ENCODE peak calls at places on chromosomes 6 and 20, in seven cellular contexts. G is thoracic aorta, K is NCI-H2081 treated with DMSO at 0.1 percent for 48 hours, Z is iris pigment epithelial cell, D is NCI-H82, R is Right ventricle myocardium superior, F is glutamatergic neuron. V is an unnamed sample.

GRCh38 chr6:42142118-42142835 is at the start of gene C6orf132:
- DNase-seq in G (no peak), K (no peak), Z (peak), D (no peak), R (peak), F (peak), V (no peak)

GRCh38 chr6:45504947-45505346 is 127.2 kb upstream of the SUPT3H start:
- DNase-seq in G (no peak), K (no peak), Z (peak), D (no peak), R (no peak), F (peak), V (peak)

GRCh38 chr20:9179867-9180266 is 111.0 kb downstream of the PLCB4 start:
- DNase-seq in G (no peak), K (no peak), Z (peak), D (no peak), R (no peak), F (no peak), V (no peak)

GRCh38 chr6:123288649-123289048 is 292.6 kb downstream of the CLVS2 start:
- DNase-seq in G (no peak), K (no peak), Z (no peak), D (no peak), R (no peak), F (no peak), V (no peak)

GRCh38 chr20:61405007-61405406 is 152.9 kb downstream of the CDH4 start:
- DNase-seq in G (no peak), K (no peak), Z (no peak), D (no peak), R (no peak), F (no peak), V (no peak)

GRCh38 chr20:23340524-23340923 is 10.1 kb upstream of the NXT1 start:
- DNase-seq in G (peak), K (no peak), Z (peak), D (peak), R (peak), F (peak), V (peak)

GRCh38 chr6:10478187-10479040 is 42.7 kb upstream of the GCNT2 start:
- DNase-seq in G (no peak), K (no peak), Z (peak), D (peak), R (no peak), F (no peak), V (peak)

GRCh38 chr6:125988280-125988679 is 1.9 kb downstream of the TRMT11 start:
- DNase-seq in G (no peak), K (no peak), Z (no peak), D (peak), R (no peak), F (no peak), V (no peak)

GRCh38 chr6:151160869-151161268 is 78.9 kb upstream of the AKAP12 start:
- DNase-seq in G (no peak), K (no peak), Z (peak), D (no peak), R (no peak), F (peak), V (no peak)

GRCh38 chr6:69584913-69585729 is 211.7 kb downstream of the LMBRD1 start:
- DNase-seq in G (no peak), K (no peak), Z (no peak), D (peak), R (no peak), F (no peak), V (peak)

GRCh38 chr6:142692942-142693341 is 252.0 kb downstream of the HIVEP2 start:
- DNase-seq in G (peak), K (no peak), Z (peak), D (peak), R (peak), F (peak), V (peak)

GRCh38 chr6:586553-586952 is 70.3 kb downstream of the HUS1B start:
- DNase-seq in G (no peak), K (no peak), Z (no peak), D (no peak), R (no peak), F (no peak), V (no peak)

GRCh38 chr6:118509009-118509617 is 39.0 kb upstream of the PLN start:
- DNase-seq in G (no peak), K (no peak), Z (peak), D (peak), R (no peak), F (peak), V (peak)

GRCh38 chr6:116928667-116929066 is 51.6 kb downstream of the RFX6 start:
- DNase-seq in G (no peak), K (no peak), Z (no peak), D (no peak), R (no peak), F (no peak), V (no peak)

GRCh38 chr6:164412566-164412965 is 896.8 kb downstream of the C6orf118 start:
- DNase-seq in G (no peak), K (no peak), Z (no peak), D (no peak), R (no peak), F (no peak), V (no peak)

GRCh38 chr20:2102585-2103453 is 1.2 kb downstream of the STK35 start:
- DNase-seq in G (peak), K (no peak), Z (peak), D (peak), R (peak), F (peak), V (peak)

GRCh38 chr6:83860347-83860731 is 850 bp downstream of the CYB5R4 start:
- DNase-seq in G (no peak), K (no peak), Z (no peak), D (no peak), R (no peak), F (no peak), V (no peak)

GRCh38 chr6:41785689-41786450 is 1.6 kb upstream of the TOMM6 start:
- DNase-seq in G (no peak), K (no peak), Z (peak), D (peak), R (peak), F (no peak), V (peak)

GRCh38 chr6:70663881-70664466 is 3.7 kb upstream of the SMAP1 start:
- DNase-seq in G (no peak), K (no peak), Z (no peak), D (peak), R (no peak), F (no peak), V (peak)

GRCh38 chr6:44122821-44123220 is 4.4 kb downstream of the MRPL14 start:
- DNase-seq in G (no peak), K (no peak), Z (peak), D (no peak), R (no peak), F (no peak), V (no peak)

GRCh38 chr6:125314019-125314581 is 12.3 kb upstream of the HDDC2 start:
- DNase-seq in G (peak), K (no peak), Z (peak), D (peak), R (peak), F (peak), V (peak)

GRCh38 chr6:3876866-3877265 is 27.7 kb downstream of the FAM50B start:
- DNase-seq in G (no peak), K (no peak), Z (no peak), D (no peak), R (no peak), F (no peak), V (no peak)

GRCh38 chr6:15017251-15017650 is 228.6 kb upstream of the JARID2 start:
- DNase-seq in G (no peak), K (no peak), Z (peak), D (peak), R (peak), F (no peak), V (no peak)

GRCh38 chr6:82506526-82506925 is 142.9 kb downstream of the TPBG start:
- DNase-seq in G (no peak), K (no peak), Z (no peak), D (no peak), R (no peak), F (no peak), V (no peak)

GRCh38 chr6:127518212-127518709 is 874 bp downstream of the MTCL3 start:
- DNase-seq in G (no peak), K (no peak), Z (no peak), D (peak), R (no peak), F (peak), V (peak)

GRCh38 chr6:115891704-115892225 is 168.9 kb downstream of the FRK start:
- DNase-seq in G (no peak), K (no peak), Z (no peak), D (no peak), R (no peak), F (no peak), V (no peak)

GRCh38 chr6:169999367-169999766 is 247.9 kb downstream of the ERMARD start:
- DNase-seq in G (no peak), K (no peak), Z (no peak), D (no peak), R (no peak), F (no peak), V (no peak)

GRCh38 chr20:11457476-11457875 is 460.2 kb upstream of the BTBD3 start:
- DNase-seq in G (no peak), K (no peak), Z (peak), D (no peak), R (no peak), F (no peak), V (no peak)

GRCh38 chr6:145332001-145332400 is 403.3 kb downstream of the EPM2A start:
- DNase-seq in G (no peak), K (no peak), Z (no peak), D (no peak), R (no peak), F (no peak), V (no peak)

GRCh38 chr6:105835373-105835772 is 250.8 kb upstream of the PRDM1 start:
- DNase-seq in G (no peak), K (no peak), Z (peak), D (peak), R (no peak), F (peak), V (peak)

GRCh38 chr20:36827541-36828279 is 48.2 kb upstream of the TLDC2 start:
- DNase-seq in G (no peak), K (no peak), Z (no peak), D (no peak), R (peak), F (no peak), V (no peak)

GRCh38 chr6:35300848-35301247 is 3.2 kb downstream of the DEF6 start:
- DNase-seq in G (no peak), K (no peak), Z (no peak), D (no peak), R (no peak), F (no peak), V (no peak)

GRCh38 chr20:7665311-7665863 is 274.9 kb downstream of the HAO1 start:
- DNase-seq in G (no peak), K (no peak), Z (no peak), D (no peak), R (no peak), F (no peak), V (no peak)

GRCh38 chr20:37630161-37630560 is 63.7 kb upstream of the CTNNBL1 start:
- DNase-seq in G (no peak), K (no peak), Z (no peak), D (peak), R (no peak), F (no peak), V (peak)

GRCh38 chr6:28880894-28881780 is 42.6 kb downstream of the TRIM27 start:
- DNase-seq in G (peak), K (no peak), Z (peak), D (peak), R (peak), F (peak), V (peak)

GRCh38 chr6:21426841-21427490 is 166.6 kb upstream of the SOX4 start:
- DNase-seq in G (no peak), K (no peak), Z (peak), D (no peak), R (no peak), F (no peak), V (no peak)

GRCh38 chr6:170047813-170048212 is 243.1 kb downstream of the DLL1 start:
- DNase-seq in G (no peak), K (no peak), Z (no peak), D (no peak), R (peak), F (no peak), V (no peak)